ENCODE peak calls at places on chromosomes 16 and 17, in five cellular contexts. E is EH, O is NCI-H446, L is activated T-cell treated with anti-CD3 and anti-CD28 coated beads for 24 hours, J is Peyer's patch. K is an unnamed sample.

GRCh38 chr16:31868701-31869167 is 4.9 kb upstream of the ZNF267 start:
- DNase-seq in L (peak; percentile 78), E (peak; percentile 75), O (peak; percentile 75), J (peak; percentile 96), K (peak; percentile 72)

GRCh38 chr17:1022278-1023024 is 25.5 kb downstream of the TIMM22 start:
- DNase-seq in E (no peak), O (peak; percentile 49), L (no peak), J (no peak), K (no peak)

GRCh38 chr17:910503-911194 is 68.9 kb downstream of the NXN start:
- DNase-seq in E (peak; percentile 81), O (no peak), L (no peak), J (no peak), K (no peak)

GRCh38 chr17:12867726-12868125 is 78.4 kb downstream of the ARHGAP44 start:
- DNase-seq in L (no peak), J (no peak), O (no peak), E (no peak), K (no peak)

GRCh38 chr17:10754109-10754508 is 24.3 kb upstream of the TMEM220 start:
- DNase-seq in E (peak; percentile 20), J (no peak), L (no peak), O (no peak), K (peak; percentile 11)

GRCh38 chr17:48804936-48805411 is 12.1 kb downstream of the TTLL6 start:
- DNase-seq in E (peak; percentile 61), O (peak; percentile 60), J (peak; percentile 37), L (peak; percentile 59), K (peak; percentile 37)

GRCh38 chr17:40612510-40613244 is 34.9 kb downstream of the SMARCE1 start:
- DNase-seq in E (no peak), J (peak; percentile 53), O (no peak), L (no peak), K (no peak)

GRCh38 chr17:64355536-64356303 is 34.9 kb downstream of the PECAM1 start:
- DNase-seq in L (no peak), E (no peak), J (no peak), O (no peak), K (peak; percentile 43)

GRCh38 chr16:87206646-87207451 is 110.3 kb downstream of the C16orf95 start:
- DNase-seq in E (peak; percentile 86), J (no peak), L (no peak), O (no peak), K (peak; percentile 64)

GRCh38 chr16:50440531-50440930 is 71.7 kb upstream of the BRD7 start:
- DNase-seq in O (no peak), L (no peak), J (no peak), E (no peak), K (no peak)

GRCh38 chr16:66035096-66035495 is 331.4 kb upstream of the CDH5 start:
- DNase-seq in J (no peak), O (no peak), L (no peak), E (no peak), K (no peak)

GRCh38 chr16:55035037-55035436 is 104.4 kb downstream of the IRX5 start:
- DNase-seq in L (no peak), O (no peak), J (no peak), E (peak; percentile 8), K (no peak)

GRCh38 chr17:16881239-16881924 is 90.5 kb downstream of the TNFRSF13B start:
- DNase-seq in E (no peak), J (no peak), O (no peak), L (no peak), K (no peak)

GRCh38 chr17:34713687-34714086 is 134.3 kb downstream of the TMEM132E start:
- DNase-seq in J (no peak), L (no peak), O (no peak), E (no peak), K (no peak)

GRCh38 chr17:66492500-66493123 is 190.2 kb downstream of the PRKCA start:
- DNase-seq in L (no peak), O (no peak), J (no peak), E (peak; percentile 47), K (no peak)